ENCODE peak calls at places on chromosomes 13 and 19, in seven cellular contexts. One of them, this sample, is unnamed.

GRCh38 chr13:44758595-44759221 is 182.6 kb upstream of the TSC22D1 start:
- ATAC-seq in left ventricle myocardium superior: no peak
- ATAC-seq in activated CD8-positive, alpha-beta memory T cell treated with anti-CD3 and anti-CD28 coated beads, Interleukin-2, amount 10 ng/mL, durations not matched to agents 7 days and 5 days: no peak
- ATAC-seq in memory B cell: no peak
- ATAC-seq in activated CD4-positive, alpha-beta T cell treated with anti-CD3 and anti-CD28 coated beads for 36 hours: peak
- ATAC-seq in stimulated activated naive CD8-positive, alpha-beta T cell treated with anti-CD3 and anti-CD28 coated beads, Interleukin-15, Interleukin-2, amounts not matched to agents 100 U/mL and 50 U/mL, for 24 hours: peak
- ATAC-seq in activated naive CD8-positive, alpha-beta T cell treated with anti-CD3 and anti-CD28 coated beads, Interleukin-2, amount 10 ng/mL, durations not matched to agents 7 days and 5 days: no peak
- ATAC-seq in this sample: peak

GRCh38 chr19:21328402-21328801 is 808 bp downstream of the ZNF708 start:
- ATAC-seq in left ventricle myocardium superior: peak
- ATAC-seq in stimulated activated naive CD8-positive, alpha-beta T cell treated with anti-CD3 and anti-CD28 coated beads, Interleukin-15, Interleukin-2, amounts not matched to agents 100 U/mL and 50 U/mL, for 24 hours: no peak
- ATAC-seq in activated CD4-positive, alpha-beta T cell treated with anti-CD3 and anti-CD28 coated beads for 36 hours: no peak
- ATAC-seq in memory B cell: peak
- ATAC-seq in activated CD8-positive, alpha-beta memory T cell treated with anti-CD3 and anti-CD28 coated beads, Interleukin-2, amount 10 ng/mL, durations not matched to agents 7 days and 5 days: no peak
- ATAC-seq in activated naive CD8-positive, alpha-beta T cell treated with anti-CD3 and anti-CD28 coated beads, Interleukin-2, amount 10 ng/mL, durations not matched to agents 7 days and 5 days: peak
- ATAC-seq in this sample: no peak

GRCh38 chr19:18271433-18271841 is 2.8 kb downstream of the IQCN start:
- ATAC-seq in activated CD4-positive, alpha-beta T cell treated with anti-CD3 and anti-CD28 coated beads for 36 hours: no peak
- ATAC-seq in stimulated activated naive CD8-positive, alpha-beta T cell treated with anti-CD3 and anti-CD28 coated beads, Interleukin-15, Interleukin-2, amounts not matched to agents 100 U/mL and 50 U/mL, for 24 hours: no peak
- ATAC-seq in left ventricle myocardium superior: no peak
- ATAC-seq in memory B cell: peak
- ATAC-seq in activated CD8-positive, alpha-beta memory T cell treated with anti-CD3 and anti-CD28 coated beads, Interleukin-2, amount 10 ng/mL, durations not matched to agents 7 days and 5 days: no peak
- ATAC-seq in activated naive CD8-positive, alpha-beta T cell treated with anti-CD3 and anti-CD28 coated beads, Interleukin-2, amount 10 ng/mL, durations not matched to agents 7 days and 5 days: no peak
- ATAC-seq in this sample: no peak

GRCh38 chr19:54247106-54247930 is 4.7 kb upstream of the LILRA6 start:
- ATAC-seq in activated CD4-positive, alpha-beta T cell treated with anti-CD3 and anti-CD28 coated beads for 36 hours: no peak
- ATAC-seq in activated naive CD8-positive, alpha-beta T cell treated with anti-CD3 and anti-CD28 coated beads, Interleukin-2, amount 10 ng/mL, durations not matched to agents 7 days and 5 days: peak
- ATAC-seq in memory B cell: no peak
- ATAC-seq in stimulated activated naive CD8-positive, alpha-beta T cell treated with anti-CD3 and anti-CD28 coated beads, Interleukin-15, Interleukin-2, amounts not matched to agents 100 U/mL and 50 U/mL, for 24 hours: no peak
- ATAC-seq in left ventricle myocardium superior: peak
- ATAC-seq in activated CD8-positive, alpha-beta memory T cell treated with anti-CD3 and anti-CD28 coated beads, Interleukin-2, amount 10 ng/mL, durations not matched to agents 7 days and 5 days: peak
- ATAC-seq in this sample: no peak

GRCh38 chr13:108304170-108305068 is 34.9 kb downstream of the TNFSF13B start:
- ATAC-seq in stimulated activated naive CD8-positive, alpha-beta T cell treated with anti-CD3 and anti-CD28 coated beads, Interleukin-15, Interleukin-2, amounts not matched to agents 100 U/mL and 50 U/mL, for 24 hours: no peak
- ATAC-seq in left ventricle myocardium superior: no peak
- ATAC-seq in activated naive CD8-positive, alpha-beta T cell treated with anti-CD3 and anti-CD28 coated beads, Interleukin-2, amount 10 ng/mL, durations not matched to agents 7 days and 5 days: no peak
- ATAC-seq in activated CD8-positive, alpha-beta memory T cell treated with anti-CD3 and anti-CD28 coated beads, Interleukin-2, amount 10 ng/mL, durations not matched to agents 7 days and 5 days: no peak
- ATAC-seq in activated CD4-positive, alpha-beta T cell treated with anti-CD3 and anti-CD28 coated beads for 36 hours: no peak
- ATAC-seq in memory B cell: no peak
- ATAC-seq in this sample: no peak

GRCh38 chr13:50613356-50613831 is 230.1 kb downstream of the DLEU7 start:
- ATAC-seq in activated CD4-positive, alpha-beta T cell treated with anti-CD3 and anti-CD28 coated beads for 36 hours: no peak
- ATAC-seq in activated CD8-positive, alpha-beta memory T cell treated with anti-CD3 and anti-CD28 coated beads, Interleukin-2, amount 10 ng/mL, durations not matched to agents 7 days and 5 days: no peak
- ATAC-seq in activated naive CD8-positive, alpha-beta T cell treated with anti-CD3 and anti-CD28 coated beads, Interleukin-2, amount 10 ng/mL, durations not matched to agents 7 days and 5 days: no peak
- ATAC-seq in stimulated activated naive CD8-positive, alpha-beta T cell treated with anti-CD3 and anti-CD28 coated beads, Interleukin-15, Interleukin-2, amounts not matched to agents 100 U/mL and 50 U/mL, for 24 hours: no peak
- ATAC-seq in memory B cell: no peak
- ATAC-seq in left ventricle myocardium superior: peak
- ATAC-seq in this sample: no peak

GRCh38 chr19:38975861-38976271 is 324 bp upstream of the FBXO17 start:
- ATAC-seq in activated naive CD8-positive, alpha-beta T cell treated with anti-CD3 and anti-CD28 coated beads, Interleukin-2, amount 10 ng/mL, durations not matched to agents 7 days and 5 days: no peak
- ATAC-seq in memory B cell: no peak
- ATAC-seq in stimulated activated naive CD8-positive, alpha-beta T cell treated with anti-CD3 and anti-CD28 coated beads, Interleukin-15, Interleukin-2, amounts not matched to agents 100 U/mL and 50 U/mL, for 24 hours: no peak
- ATAC-seq in activated CD4-positive, alpha-beta T cell treated with anti-CD3 and anti-CD28 coated beads for 36 hours: no peak
- ATAC-seq in left ventricle myocardium superior: peak
- ATAC-seq in activated CD8-positive, alpha-beta memory T cell treated with anti-CD3 and anti-CD28 coated beads, Interleukin-2, amount 10 ng/mL, durations not matched to agents 7 days and 5 days: no peak
- ATAC-seq in this sample: no peak

GRCh38 chr13:60922526-60923231 is 493.0 kb downstream of the PCDH20 start:
- ATAC-seq in left ventricle myocardium superior: no peak
- ATAC-seq in memory B cell: no peak
- ATAC-seq in activated naive CD8-positive, alpha-beta T cell treated with anti-CD3 and anti-CD28 coated beads, Interleukin-2, amount 10 ng/mL, durations not matched to agents 7 days and 5 days: no peak
- ATAC-seq in activated CD4-positive, alpha-beta T cell treated with anti-CD3 and anti-CD28 coated beads for 36 hours: no peak
- ATAC-seq in activated CD8-positive, alpha-beta memory T cell treated with anti-CD3 and anti-CD28 coated beads, Interleukin-2, amount 10 ng/mL, durations not matched to agents 7 days and 5 days: no peak
- ATAC-seq in stimulated activated naive CD8-positive, alpha-beta T cell treated with anti-CD3 and anti-CD28 coated beads, Interleukin-15, Interleukin-2, amounts not matched to agents 100 U/mL and 50 U/mL, for 24 hours: no peak
- ATAC-seq in this sample: no peak

GRCh38 chr19:5782945-5783919 is 1.3 kb downstream of the PRR22 start:
- ATAC-seq in activated CD8-positive, alpha-beta memory T cell treated with anti-CD3 and anti-CD28 coated beads, Interleukin-2, amount 10 ng/mL, durations not matched to agents 7 days and 5 days: no peak
- ATAC-seq in activated CD4-positive, alpha-beta T cell treated with anti-CD3 and anti-CD28 coated beads for 36 hours: no peak
- ATAC-seq in left ventricle myocardium superior: no peak
- ATAC-seq in memory B cell: no peak
- ATAC-seq in stimulated activated naive CD8-positive, alpha-beta T cell treated with anti-CD3 and anti-CD28 coated beads, Interleukin-15, Interleukin-2, amounts not matched to agents 100 U/mL and 50 U/mL, for 24 hours: no peak
- ATAC-seq in activated naive CD8-positive, alpha-beta T cell treated with anti-CD3 and anti-CD28 coated beads, Interleukin-2, amount 10 ng/mL, durations not matched to agents 7 days and 5 days: no peak
- ATAC-seq in this sample: no peak

GRCh38 chr19:48203227-48203793 is 32.8 kb downstream of the ZSWIM9 start:
- ATAC-seq in left ventricle myocardium superior: no peak
- ATAC-seq in activated CD4-positive, alpha-beta T cell treated with anti-CD3 and anti-CD28 coated beads for 36 hours: no peak
- ATAC-seq in stimulated activated naive CD8-positive, alpha-beta T cell treated with anti-CD3 and anti-CD28 coated beads, Interleukin-15, Interleukin-2, amounts not matched to agents 100 U/mL and 50 U/mL, for 24 hours: no peak
- ATAC-seq in memory B cell: no peak
- ATAC-seq in activated naive CD8-positive, alpha-beta T cell treated with anti-CD3 and anti-CD28 coated beads, Interleukin-2, amount 10 ng/mL, durations not matched to agents 7 days and 5 days: no peak
- ATAC-seq in activated CD8-positive, alpha-beta memory T cell treated with anti-CD3 and anti-CD28 coated beads, Interleukin-2, amount 10 ng/mL, durations not matched to agents 7 days and 5 days: no peak
- ATAC-seq in this sample: no peak

GRCh38 chr13:46339035-46339666 is 47.9 kb downstream of the RUBCNL start:
- ATAC-seq in left ventricle myocardium superior: peak
- ATAC-seq in activated CD4-positive, alpha-beta T cell treated with anti-CD3 and anti-CD28 coated beads for 36 hours: no peak
- ATAC-seq in activated CD8-positive, alpha-beta memory T cell treated with anti-CD3 and anti-CD28 coated beads, Interleukin-2, amount 10 ng/mL, durations not matched to agents 7 days and 5 days: no peak
- ATAC-seq in stimulated activated naive CD8-positive, alpha-beta T cell treated with anti-CD3 and anti-CD28 coated beads, Interleukin-15, Interleukin-2, amounts not matched to agents 100 U/mL and 50 U/mL, for 24 hours: no peak
- ATAC-seq in activated naive CD8-positive, alpha-beta T cell treated with anti-CD3 and anti-CD28 coated beads, Interleukin-2, amount 10 ng/mL, durations not matched to agents 7 days and 5 days: no peak
- ATAC-seq in memory B cell: peak
- ATAC-seq in this sample: no peak

GRCh38 chr19:4443188-4443587 is 14.4 kb downstream of the UBXN6 start:
- ATAC-seq in stimulated activated naive CD8-positive, alpha-beta T cell treated with anti-CD3 and anti-CD28 coated beads, Interleukin-15, Interleukin-2, amounts not matched to agents 100 U/mL and 50 U/mL, for 24 hours: no peak
- ATAC-seq in activated naive CD8-positive, alpha-beta T cell treated with anti-CD3 and anti-CD28 coated beads, Interleukin-2, amount 10 ng/mL, durations not matched to agents 7 days and 5 days: no peak
- ATAC-seq in activated CD8-positive, alpha-beta memory T cell treated with anti-CD3 and anti-CD28 coated beads, Interleukin-2, amount 10 ng/mL, durations not matched to agents 7 days and 5 days: no peak
- ATAC-seq in activated CD4-positive, alpha-beta T cell treated with anti-CD3 and anti-CD28 coated beads for 36 hours: no peak
- ATAC-seq in left ventricle myocardium superior: no peak
- ATAC-seq in memory B cell: no peak
- ATAC-seq in this sample: no peak

GRCh38 chr19:2394669-2395292 is 32.6 kb downstream of the TIMM13 start:
- ATAC-seq in left ventricle myocardium superior: no peak
- ATAC-seq in activated CD8-positive, alpha-beta memory T cell treated with anti-CD3 and anti-CD28 coated beads, Interleukin-2, amount 10 ng/mL, durations not matched to agents 7 days and 5 days: peak
- ATAC-seq in activated CD4-positive, alpha-beta T cell treated with anti-CD3 and anti-CD28 coated beads for 36 hours: no peak
- ATAC-seq in memory B cell: peak
- ATAC-seq in stimulated activated naive CD8-positive, alpha-beta T cell treated with anti-CD3 and anti-CD28 coated beads, Interleukin-15, Interleukin-2, amounts not matched to agents 100 U/mL and 50 U/mL, for 24 hours: no peak
- ATAC-seq in activated naive CD8-positive, alpha-beta T cell treated with anti-CD3 and anti-CD28 coated beads, Interleukin-2, amount 10 ng/mL, durations not matched to agents 7 days and 5 days: no peak
- ATAC-seq in this sample: no peak

GRCh38 chr19:17866312-17867012 is 5.3 kb upstream of the SLC5A5 start:
- ATAC-seq in memory B cell: no peak
- ATAC-seq in activated CD4-positive, alpha-beta T cell treated with anti-CD3 and anti-CD28 coated beads for 36 hours: no peak
- ATAC-seq in activated CD8-positive, alpha-beta memory T cell treated with anti-CD3 and anti-CD28 coated beads, Interleukin-2, amount 10 ng/mL, durations not matched to agents 7 days and 5 days: no peak
- ATAC-seq in activated naive CD8-positive, alpha-beta T cell treated with anti-CD3 and anti-CD28 coated beads, Interleukin-2, amount 10 ng/mL, durations not matched to agents 7 days and 5 days: no peak
- ATAC-seq in left ventricle myocardium superior: no peak
- ATAC-seq in stimulated activated naive CD8-positive, alpha-beta T cell treated with anti-CD3 and anti-CD28 coated beads, Interleukin-15, Interleukin-2, amounts not matched to agents 100 U/mL and 50 U/mL, for 24 hours: no peak
- ATAC-seq in this sample: no peak

GRCh38 chr19:32017341-32017948 is 328.0 kb upstream of the ZNF507 start:
- ATAC-seq in memory B cell: no peak
- ATAC-seq in stimulated activated naive CD8-positive, alpha-beta T cell treated with anti-CD3 and anti-CD28 coated beads, Interleukin-15, Interleukin-2, amounts not matched to agents 100 U/mL and 50 U/mL, for 24 hours: no peak
- ATAC-seq in activated naive CD8-positive, alpha-beta T cell treated with anti-CD3 and anti-CD28 coated beads, Interleukin-2, amount 10 ng/mL, durations not matched to agents 7 days and 5 days: no peak
- ATAC-seq in activated CD8-positive, alpha-beta memory T cell treated with anti-CD3 and anti-CD28 coated beads, Interleukin-2, amount 10 ng/mL, durations not matched to agents 7 days and 5 days: no peak
- ATAC-seq in left ventricle myocardium superior: no peak
- ATAC-seq in activated CD4-positive, alpha-beta T cell treated with anti-CD3 and anti-CD28 coated beads for 36 hours: no peak
- ATAC-seq in this sample: no peak

GRCh38 chr13:31131470-31131961 is 30.2 kb downstream of the HSPH1 start:
- ATAC-seq in activated CD8-positive, alpha-beta memory T cell treated with anti-CD3 and anti-CD28 coated beads, Interleukin-2, amount 10 ng/mL, durations not matched to agents 7 days and 5 days: peak
- ATAC-seq in stimulated activated naive CD8-positive, alpha-beta T cell treated with anti-CD3 and anti-CD28 coated beads, Interleukin-15, Interleukin-2, amounts not matched to agents 100 U/mL and 50 U/mL, for 24 hours: no peak
- ATAC-seq in left ventricle myocardium superior: no peak
- ATAC-seq in activated naive CD8-positive, alpha-beta T cell treated with anti-CD3 and anti-CD28 coated beads, Interleukin-2, amount 10 ng/mL, durations not matched to agents 7 days and 5 days: no peak
- ATAC-seq in memory B cell: no peak
- ATAC-seq in activated CD4-positive, alpha-beta T cell treated with anti-CD3 and anti-CD28 coated beads for 36 hours: no peak
- ATAC-seq in this sample: no peak

GRCh38 chr19:43719378-43719868 is 3.5 kb downstream of the IRGC start:
- ATAC-seq in stimulated activated naive CD8-positive, alpha-beta T cell treated with anti-CD3 and anti-CD28 coated beads, Interleukin-15, Interleukin-2, amounts not matched to agents 100 U/mL and 50 U/mL, for 24 hours: no peak
- ATAC-seq in activated CD4-positive, alpha-beta T cell treated with anti-CD3 and anti-CD28 coated beads for 36 hours: no peak
- ATAC-seq in left ventricle myocardium superior: no peak
- ATAC-seq in activated CD8-positive, alpha-beta memory T cell treated with anti-CD3 and anti-CD28 coated beads, Interleukin-2, amount 10 ng/mL, durations not matched to agents 7 days and 5 days: no peak
- ATAC-seq in activated naive CD8-positive, alpha-beta T cell treated with anti-CD3 and anti-CD28 coated beads, Interleukin-2, amount 10 ng/mL, durations not matched to agents 7 days and 5 days: no peak
- ATAC-seq in memory B cell: no peak
- ATAC-seq in this sample: no peak

GRCh38 chr19:9709305-9709704 is 34.4 kb upstream of the ZNF562 start:
- ATAC-seq in stimulated activated naive CD8-positive, alpha-beta T cell treated with anti-CD3 and anti-CD28 coated beads, Interleukin-15, Interleukin-2, amounts not matched to agents 100 U/mL and 50 U/mL, for 24 hours: no peak
- ATAC-seq in activated CD4-positive, alpha-beta T cell treated with anti-CD3 and anti-CD28 coated beads for 36 hours: no peak
- ATAC-seq in memory B cell: no peak
- ATAC-seq in left ventricle myocardium superior: peak
- ATAC-seq in activated naive CD8-positive, alpha-beta T cell treated with anti-CD3 and anti-CD28 coated beads, Interleukin-2, amount 10 ng/mL, durations not matched to agents 7 days and 5 days: no peak
- ATAC-seq in activated CD8-positive, alpha-beta memory T cell treated with anti-CD3 and anti-CD28 coated beads, Interleukin-2, amount 10 ng/mL, durations not matched to agents 7 days and 5 days: no peak
- ATAC-seq in this sample: no peak

GRCh38 chr13:96637039-96637438 is 357.2 kb downstream of the OXGR1 start:
- ATAC-seq in activated CD8-positive, alpha-beta memory T cell treated with anti-CD3 and anti-CD28 coated beads, Interleukin-2, amount 10 ng/mL, durations not matched to agents 7 days and 5 days: no peak
- ATAC-seq in memory B cell: no peak
- ATAC-seq in activated naive CD8-positive, alpha-beta T cell treated with anti-CD3 and anti-CD28 coated beads, Interleukin-2, amount 10 ng/mL, durations not matched to agents 7 days and 5 days: no peak
- ATAC-seq in stimulated activated naive CD8-positive, alpha-beta T cell treated with anti-CD3 and anti-CD28 coated beads, Interleukin-15, Interleukin-2, amounts not matched to agents 100 U/mL and 50 U/mL, for 24 hours: no peak
- ATAC-seq in left ventricle myocardium superior: no peak
- ATAC-seq in activated CD4-positive, alpha-beta T cell treated with anti-CD3 and anti-CD28 coated beads for 36 hours: no peak
- ATAC-seq in this sample: no peak

GRCh38 chr13:112931028-112931934 is 37.7 kb upstream of the MCF2L start:
- ATAC-seq in activated CD4-positive, alpha-beta T cell treated with anti-CD3 and anti-CD28 coated beads for 36 hours: no peak
- ATAC-seq in stimulated activated naive CD8-positive, alpha-beta T cell treated with anti-CD3 and anti-CD28 coated beads, Interleukin-15, Interleukin-2, amounts not matched to agents 100 U/mL and 50 U/mL, for 24 hours: no peak
- ATAC-seq in left ventricle myocardium superior: peak
- ATAC-seq in activated naive CD8-positive, alpha-beta T cell treated with anti-CD3 and anti-CD28 coated beads, Interleukin-2, amount 10 ng/mL, durations not matched to agents 7 days and 5 days: no peak
- ATAC-seq in memory B cell: no peak
- ATAC-seq in activated CD8-positive, alpha-beta memory T cell treated with anti-CD3 and anti-CD28 coated beads, Interleukin-2, amount 10 ng/mL, durations not matched to agents 7 days and 5 days: peak
- ATAC-seq in this sample: no peak

GRCh38 chr19:18230941-18231734 is 4.9 kb upstream of the PDE4C start:
- ATAC-seq in activated naive CD8-positive, alpha-beta T cell treated with anti-CD3 and anti-CD28 coated beads, Interleukin-2, amount 10 ng/mL, durations not matched to agents 7 days and 5 days: no peak
- ATAC-seq in left ventricle myocardium superior: no peak
- ATAC-seq in activated CD4-positive, alpha-beta T cell treated with anti-CD3 and anti-CD28 coated beads for 36 hours: peak
- ATAC-seq in activated CD8-positive, alpha-beta memory T cell treated with anti-CD3 and anti-CD28 coated beads, Interleukin-2, amount 10 ng/mL, durations not matched to agents 7 days and 5 days: no peak
- ATAC-seq in memory B cell: no peak
- ATAC-seq in stimulated activated naive CD8-positive, alpha-beta T cell treated with anti-CD3 and anti-CD28 coated beads, Interleukin-15, Interleukin-2, amounts not matched to agents 100 U/mL and 50 U/mL, for 24 hours: peak
- ATAC-seq in this sample: peak

GRCh38 chr13:98487522-98487921 is 89.4 kb downstream of the STK24 start:
- ATAC-seq in memory B cell: peak
- ATAC-seq in left ventricle myocardium superior: no peak
- ATAC-seq in stimulated activated naive CD8-positive, alpha-beta T cell treated with anti-CD3 and anti-CD28 coated beads, Interleukin-15, Interleukin-2, amounts not matched to agents 100 U/mL and 50 U/mL, for 24 hours: no peak
- ATAC-seq in activated CD4-positive, alpha-beta T cell treated with anti-CD3 and anti-CD28 coated beads for 36 hours: no peak
- ATAC-seq in activated CD8-positive, alpha-beta memory T cell treated with anti-CD3 and anti-CD28 coated beads, Interleukin-2, amount 10 ng/mL, durations not matched to agents 7 days and 5 days: no peak
- ATAC-seq in activated naive CD8-positive, alpha-beta T cell treated with anti-CD3 and anti-CD28 coated beads, Interleukin-2, amount 10 ng/mL, durations not matched to agents 7 days and 5 days: no peak
- ATAC-seq in this sample: no peak